ENCODE peak calls at places on chromosome 1, in nine cellular contexts. X is nephron progenitor cell; M is Ammon's horn; C is DMS79; O is AG09319; L is IMR-90; I is HT1080; S is stimulated activated CD4-positive, alpha-beta T cell treated with anti-CD3 and anti-CD28 coated beads, TNF-alpha, amount 100 ng/mL, for 48 hours; J is aorta. B is an unnamed sample.

GRCh38 chr1:159584536-159584935 is 3.1 kb upstream of the APCS start:
- DNase-seq in X (no peak), M (no peak), C (no peak), O (no peak), L (no peak), I (no peak), S (no peak), J (no peak), B (no peak)

GRCh38 chr1:78743626-78744025 is 94.0 kb downstream of the IFI44 start:
- DNase-seq in X (no peak), M (peak; percentile 9), C (no peak), O (no peak), L (peak; percentile 54), I (peak; percentile 29), S (no peak), J (no peak), B (no peak)

GRCh38 chr1:237953238-237953637 is 62.5 kb upstream of the ZP4 start:
- DNase-seq in X (no peak), M (no peak), C (no peak), O (no peak), L (no peak), I (peak; percentile 39), S (no peak), J (no peak), B (no peak)

GRCh38 chr1:39692152-39693064 is 1.2 kb upstream of the HPCAL4 start:
- DNase-seq in X (peak; percentile 56), M (no peak), C (peak; percentile 55), O (no peak), L (no peak), I (no peak), S (no peak), J (no peak), B (peak; percentile 29)

GRCh38 chr1:235423214-235423652 is 56.0 kb downstream of the TBCE start:
- DNase-seq in X (no peak), M (no peak), C (no peak), O (no peak), L (no peak), I (no peak), S (no peak), J (no peak), B (no peak)

GRCh38 chr1:172746091-172746949 is 87.4 kb downstream of the FASLG start:
- DNase-seq in X (no peak), M (peak; percentile 33), C (no peak), O (peak; percentile 82), L (peak; percentile 99), I (peak; percentile 97), S (no peak), J (no peak), B (no peak)

GRCh38 chr1:228905579-228905978 is 170.3 kb downstream of the RHOU start:
- DNase-seq in X (no peak), M (no peak), C (no peak), O (no peak), L (no peak), I (no peak), S (no peak), J (no peak), B (no peak)

GRCh38 chr1:17119744-17120482 is 662 bp upstream of the PADI2 start:
- DNase-seq in X (no peak), M (no peak), C (no peak), O (no peak), L (no peak), I (no peak), S (no peak), J (peak; percentile 64), B (no peak)

GRCh38 chr1:36480161-36480560 is 2.6 kb downstream of the CSF3R start:
- DNase-seq in X (no peak), M (no peak), C (no peak), O (no peak), L (no peak), I (no peak), S (no peak), J (no peak), B (no peak)

GRCh38 chr1:241842565-241842964 is 5.4 kb upstream of the EXO1 start:
- DNase-seq in X (no peak), M (no peak), C (no peak), O (no peak), L (peak; percentile 81), I (peak; percentile 24), S (no peak), J (no peak), B (no peak)